ENCODE peak calls at places on chromosome 13, in six cellular contexts. T, F, K, E, Z and C are unnamed samples.

GRCh38 chr13:27122036-27122435 is 49.6 kb downstream of the USP12 start:
- DNase-seq in T (no peak), F (no peak), K (no peak), E (no peak), Z (no peak), C (no peak)

GRCh38 chr13:99018418-99019180 is 40.7 kb upstream of the DOCK9 start:
- DNase-seq in T (no peak), F (no peak), K (no peak), E (no peak), Z (no peak), C (peak)

GRCh38 chr13:35930665-35931631 is 200.2 kb downstream of the DCLK1 start:
- DNase-seq in T (no peak), F (no peak), K (no peak), E (no peak), Z (no peak), C (no peak)

GRCh38 chr13:88042489-88042888 is 371.3 kb downstream of the SLITRK5 start:
- DNase-seq in T (no peak), F (no peak), K (no peak), E (no peak), Z (no peak), C (peak)

GRCh38 chr13:32426191-32426980 is 1.5 kb downstream of the N4BP2L1 start:
- DNase-seq in T (no peak), F (peak), K (no peak), E (no peak), Z (no peak), C (peak)

GRCh38 chr13:114130131-114130707 is 2.2 kb downstream of the RASA3 start:
- DNase-seq in T (peak), F (no peak), K (no peak), E (no peak), Z (no peak), C (peak)

GRCh38 chr13:79637086-79637763 is 156.3 kb downstream of the NDFIP2 start:
- DNase-seq in T (no peak), F (no peak), K (no peak), E (no peak), Z (no peak), C (no peak)

GRCh38 chr13:107553838-107554237 is 661.5 kb downstream of the LIG4 start:
- DNase-seq in T (no peak), F (no peak), K (no peak), E (no peak), Z (no peak), C (peak)

GRCh38 chr13:66926200-66926850 is 303.8 kb downstream of the PCDH9 start:
- DNase-seq in T (no peak), F (no peak), K (no peak), E (no peak), Z (no peak), C (no peak)

GRCh38 chr13:23845309-23845708 is 43.9 kb downstream of the MIPEP start:
- DNase-seq in T (no peak), F (no peak), K (no peak), E (no peak), Z (no peak), C (no peak)

GRCh38 chr13:27309967-27310598 is 39.5 kb downstream of the RASL11A start:
- DNase-seq in T (no peak), F (no peak), K (no peak), E (no peak), Z (no peak), C (peak)